ENCODE peak calls at places on chromosome 1, in nine cellular contexts. E is WTC11, T is psoas muscle, C is Calu3, D is neural crest cell, F is H9, B is lower lobe of right lung, U is esophagus muscularis mucosa, W is stomach. Z is an unnamed sample.

GRCh38 chr1:32414186-32414886 is 20.1 kb upstream of the BSDC1 start:
- DNase-seq in F (no peak), B (no peak), U (no peak), T (no peak), D (no peak), C (no peak), W (no peak), E (no peak), Z (no peak)

GRCh38 chr1:61361971-61362370 is 279.6 kb downstream of the NFIA start:
- DNase-seq in W (no peak), B (no peak), U (no peak), C (no peak), E (no peak), T (no peak), D (no peak), F (no peak), Z (no peak)

GRCh38 chr1:8090241-8090702 is 64.2 kb upstream of the ERRFI1 start:
- DNase-seq in T (no peak), B (no peak), U (no peak), D (no peak), F (no peak), C (no peak), W (no peak), E (no peak), Z (no peak)

GRCh38 chr1:192477630-192478029 is 97.9 kb upstream of the RGS1 start:
- DNase-seq in E (no peak), W (no peak), C (no peak), F (no peak), T (no peak), D (no peak), B (no peak), U (no peak), Z (no peak)

GRCh38 chr1:45348020-45348419 is 7.8 kb upstream of the MUTYH start:
- DNase-seq in F (no peak), T (no peak), U (no peak), D (no peak), W (no peak), E (no peak), C (no peak), B (no peak), Z (no peak)

GRCh38 chr1:167227934-167228378 is 7.3 kb downstream of the POU2F1 start:
- DNase-seq in W (no peak), U (no peak), T (no peak), B (no peak), E (no peak), F (no peak), D (no peak), C (peak), Z (no peak)

GRCh38 chr1:31859044-31859443 is 43.2 kb upstream of the SPOCD1 start:
- DNase-seq in F (no peak), W (no peak), B (no peak), D (no peak), T (no peak), U (no peak), E (no peak), C (no peak), Z (no peak)

GRCh38 chr1:93758842-93759515 is 77.3 kb upstream of the BCAR3 start:
- DNase-seq in T (no peak), C (peak), F (no peak), D (no peak), B (peak), E (no peak), W (no peak), U (no peak), Z (no peak)

GRCh38 chr1:37258068-37258467 is 216.3 kb upstream of the ZC3H12A start:
- DNase-seq in U (no peak), E (no peak), F (no peak), D (no peak), C (no peak), B (no peak), T (no peak), W (no peak), Z (no peak)

GRCh38 chr1:25740071-25740470 is 59.9 kb upstream of the SELENON start:
- DNase-seq in F (no peak), T (no peak), B (peak), U (no peak), W (no peak), D (no peak), C (no peak), E (no peak), Z (peak)

GRCh38 chr1:241815957-241816356 is 32.0 kb upstream of the EXO1 start:
- DNase-seq in F (no peak), W (no peak), D (no peak), B (no peak), C (no peak), T (no peak), E (no peak), U (no peak), Z (no peak)

GRCh38 chr1:85319488-85319887 is 43.1 kb upstream of the BCL10 start:
- DNase-seq in C (no peak), T (no peak), F (no peak), W (no peak), E (no peak), D (no peak), U (no peak), B (no peak), Z (no peak)

GRCh38 chr1:1422465-1423244 is 1.6 kb upstream of the ANKRD65 start:
- DNase-seq in C (peak), D (no peak), U (no peak), W (no peak), F (peak), T (no peak), E (peak), B (no peak), Z (no peak)

GRCh38 chr1:230976825-230977747 is 1.6 kb downstream of the TTC13 start:
- DNase-seq in T (no peak), D (no peak), U (no peak), C (no peak), F (no peak), B (no peak), E (no peak), W (no peak), Z (no peak)

GRCh38 chr1:14507227-14507626 is 91.3 kb upstream of the KAZN start:
- DNase-seq in B (no peak), W (no peak), D (no peak), U (no peak), E (no peak), T (no peak), C (no peak), F (no peak), Z (no peak)

GRCh38 chr1:164743991-164744390 is 185.0 kb downstream of the PBX1 start:
- DNase-seq in U (no peak), B (no peak), F (no peak), E (no peak), D (no peak), C (no peak), T (no peak), W (no peak), Z (no peak)

GRCh38 chr1:33342041-33342723 is 21.3 kb upstream of the A3GALT2 start:
- DNase-seq in U (peak), C (peak), E (peak), W (peak), B (no peak), F (peak), T (peak), D (no peak), Z (no peak)

GRCh38 chr1:40404670-40405462 is 31.3 kb downstream of the SMAP2 start:
- DNase-seq in W (no peak), D (no peak), U (no peak), F (no peak), E (no peak), C (peak), B (no peak), T (no peak), Z (no peak)

DNA sequence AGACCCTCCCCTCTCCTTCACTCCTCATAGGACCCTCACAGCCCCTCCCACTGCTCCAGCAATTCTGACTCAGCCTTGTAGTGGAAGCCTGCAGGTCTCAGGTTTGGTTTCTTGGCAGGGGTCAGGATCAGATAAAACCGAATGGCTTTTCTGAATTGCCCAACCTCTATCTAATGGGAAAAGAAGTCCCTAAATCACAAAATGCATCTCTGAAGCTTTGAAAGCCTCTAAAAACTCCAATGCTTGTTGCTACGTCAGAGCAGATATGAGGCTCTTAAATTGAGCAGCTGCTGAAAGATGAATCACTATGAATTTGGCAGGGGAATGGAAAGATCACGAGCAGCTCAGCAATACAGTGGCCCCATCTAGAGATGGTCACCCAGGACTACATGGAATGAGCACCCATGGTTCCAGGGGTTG is 74.5 kb downstream of the NID1 start:
- DNase-seq in D (no peak), B (no peak), E (no peak), U (no peak), T (no peak), W (no peak), C (no peak), F (no peak), Z (no peak)
- TF ChIP-seq CTCF in D (no peak), B (no peak), E (no peak), U (no peak), T (no peak), W (no peak), C (no peak), F (no peak), Z (no peak)

DNA sequence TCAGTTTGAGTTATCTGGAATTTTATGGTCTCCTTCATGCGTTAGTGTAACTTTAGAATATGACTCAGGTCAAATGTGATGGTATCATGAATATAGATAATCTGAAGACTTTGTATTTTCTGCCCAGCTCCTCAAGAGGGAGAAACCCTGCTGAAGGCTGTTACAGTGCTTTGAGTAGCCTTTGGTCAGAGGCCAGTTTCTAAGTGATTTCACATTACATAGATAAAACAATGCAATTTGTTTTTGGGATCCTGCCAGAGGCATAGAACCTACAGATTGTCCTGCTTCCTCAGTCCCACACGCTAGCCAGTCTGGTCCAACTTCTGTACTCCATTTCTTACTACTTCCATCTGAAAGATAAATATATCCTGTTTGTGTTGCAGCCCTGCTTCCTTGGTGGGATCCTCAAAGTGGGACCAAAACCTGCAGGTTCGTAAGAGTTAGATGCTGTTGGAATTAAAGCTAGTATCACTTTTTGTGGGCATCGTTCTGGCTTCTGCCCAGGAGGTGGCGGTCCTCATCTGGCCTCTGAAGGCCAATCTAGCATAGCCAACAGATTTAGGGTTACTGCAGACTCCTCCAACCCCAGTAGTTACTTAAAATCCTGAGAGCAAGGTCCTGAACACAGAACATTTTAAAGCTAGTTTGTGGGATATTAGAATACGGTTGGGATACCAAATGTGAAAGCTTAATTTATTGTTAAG is 645.8 kb upstream of the USP24 start:
- DNase-seq in B (no peak), F (peak), U (no peak), E (peak), D (no peak), T (no peak), W (no peak), C (no peak), Z (no peak)
- TF ChIP-seq CTCF in B (no peak), F (peak), U (no peak), E (no peak), D (no peak), T (no peak), W (no peak), C (no peak), Z (peak)

GRCh38 chr1:229381234-229381633 is 38.4 kb upstream of the CCSAP start:
- DNase-seq in E (peak), F (peak), D (no peak), W (no peak), T (no peak), B (no peak), U (no peak), C (no peak), Z (no peak)
- TF ChIP-seq CTCF in E (no peak), F (no peak), D (no peak), W (no peak), T (peak), B (no peak), U (no peak), C (no peak), Z (no peak)

GRCh38 chr1:162939035-162939434 is 78.1 kb upstream of the CCDC190 start:
- DNase-seq in B (no peak), T (no peak), D (no peak), U (no peak), C (no peak), W (no peak), E (no peak), F (no peak), Z (no peak)
- TF ChIP-seq CTCF in B (no peak), T (no peak), D (no peak), U (no peak), C (no peak), W (no peak), E (no peak), F (no peak), Z (no peak)

GRCh38 chr1:154937051-154937987 is 800 bp upstream of the PMVK start:
- DNase-seq in B (peak), F (peak), D (no peak), W (peak), E (peak), U (peak), T (peak), C (peak), Z (peak)

GRCh38 chr1:154937988-154938386 is 1.5 kb upstream of the PMVK start:
- DNase-seq in E (no peak), C (no peak), D (no peak), T (no peak), F (no peak), U (no peak), W (no peak), B (no peak), Z (no peak)

GRCh38 chr1:154934358-154934948 is 2.1 kb downstream of the PMVK start:
- DNase-seq in F (no peak), B (no peak), C (no peak), U (no peak), E (no peak), W (no peak), T (no peak), D (no peak), Z (no peak)

GRCh38 chr1:154935749-154936415 is 637 bp downstream of the PMVK start:
- DNase-seq in W (peak), U (no peak), C (peak), D (no peak), F (no peak), T (no peak), E (no peak), B (no peak), Z (no peak)

DNA sequence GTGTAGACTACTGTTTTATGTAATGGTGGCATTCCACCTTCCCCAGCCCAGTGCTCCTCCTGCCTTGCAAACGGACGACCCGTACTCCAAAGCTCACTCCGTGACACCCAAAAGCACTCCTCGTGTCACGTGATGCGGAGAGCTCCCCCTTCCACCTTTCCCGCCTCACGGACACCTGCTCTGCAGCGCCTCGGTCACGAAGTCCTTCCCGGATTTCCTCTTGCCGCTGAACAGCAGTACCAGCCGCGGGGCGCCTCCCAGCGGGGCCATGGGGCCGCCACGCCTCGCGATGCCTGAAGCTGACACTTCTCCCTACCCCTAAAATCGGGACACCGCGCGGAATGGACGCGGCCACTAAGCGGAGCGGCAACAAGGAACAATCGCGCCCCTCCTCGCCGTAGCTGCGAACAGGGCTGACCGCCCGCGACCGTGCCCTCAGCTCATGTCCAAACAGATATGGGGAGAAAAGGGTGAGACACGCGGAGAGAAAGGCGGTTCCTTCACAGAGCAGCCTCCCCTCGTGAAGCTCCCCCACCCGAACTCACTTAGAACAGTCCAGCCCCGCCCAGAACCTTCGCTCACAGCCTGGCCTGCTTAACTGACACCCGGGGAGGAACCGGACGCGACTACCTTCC is at the start of gene PMVK:
- DNase-seq in U (peak), F (peak), T (peak), B (peak), C (peak), E (peak), D (peak), W (peak), Z (peak)
- TF ChIP-seq CTCF in U (peak), F (peak), T (peak), B (peak), C (peak), E (no peak), D (peak), W (peak), Z (peak)

GRCh38 chr1:2430592-2430973 is 18.2 kb upstream of the PEX10 start:
- DNase-seq in B (no peak), F (no peak), C (no peak), T (no peak), W (no peak), U (no peak), D (no peak), E (no peak), Z (no peak)

GRCh38 chr1:2428490-2428889 is 16.1 kb upstream of the PEX10 start:
- DNase-seq in E (no peak), W (no peak), D (no peak), U (no peak), F (no peak), B (no peak), C (no peak), T (no peak), Z (no peak)

GRCh38 chr1:2431095-2431494 is 18.7 kb upstream of the PEX10 start:
- DNase-seq in F (no peak), B (no peak), T (no peak), E (no peak), D (no peak), C (no peak), W (no peak), U (no peak), Z (no peak)

GRCh38 chr1:2431503-2431902 is 19.1 kb upstream of the PEX10 start:
- DNase-seq in F (no peak), T (no peak), D (no peak), C (no peak), U (no peak), W (no peak), E (no peak), B (no peak), Z (no peak)

DNA sequence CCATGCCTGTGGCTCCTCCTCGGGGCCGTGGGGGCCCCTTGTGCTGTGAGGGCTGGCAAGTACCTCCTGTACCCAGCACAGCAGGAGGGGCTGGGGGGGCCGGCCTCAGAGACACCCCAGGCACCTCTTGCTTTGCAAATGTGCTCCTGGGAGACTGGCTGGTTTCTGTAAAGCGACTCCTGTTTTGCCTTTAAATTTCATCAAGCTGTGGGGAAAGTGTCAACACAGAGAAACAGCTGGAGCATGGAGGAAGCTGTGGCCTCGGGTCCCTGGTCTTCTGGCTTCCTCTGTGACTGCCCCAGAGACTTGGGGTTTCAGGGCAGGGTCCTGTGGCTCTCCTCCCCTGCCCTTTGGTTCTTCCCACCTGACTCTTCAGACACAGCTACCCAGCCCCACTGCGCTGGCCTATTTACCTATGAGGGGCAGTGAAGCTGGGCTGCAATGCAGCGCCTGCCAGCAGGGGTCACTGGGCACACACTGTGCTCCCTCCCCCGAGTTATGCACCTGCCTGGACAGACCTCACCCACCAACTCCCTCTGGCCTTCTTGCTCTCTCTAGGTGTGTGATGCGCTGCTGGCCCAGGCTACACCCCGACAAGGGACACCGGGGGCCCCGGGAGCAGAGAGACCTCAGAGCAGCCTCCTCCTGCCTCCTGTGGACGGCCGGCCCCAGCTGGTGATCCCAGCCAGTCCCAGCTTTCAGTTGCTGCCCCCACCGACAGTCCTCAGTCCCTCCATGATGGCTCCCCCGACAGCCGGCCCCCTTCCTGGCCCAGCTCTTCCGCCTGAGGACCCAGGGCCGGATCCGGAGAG is 17.6 kb upstream of the PEX10 start:
- DNase-seq in D (no peak), F (peak), W (no peak), U (no peak), C (no peak), E (peak), T (no peak), B (no peak), Z (no peak)
- TF ChIP-seq CTCF in D (peak), F (peak), W (no peak), U (no peak), C (no peak), E (peak), T (no peak), B (peak), Z (peak)